ENCODE peak calls at places on chromosomes 12 and 14, in four cellular contexts. Q, U, D and M are unnamed samples.

GRCh38 chr12:110269622-110270124 is 11.4 kb upstream of the ATP2A2 start:
- DNase-seq in Q (no peak), U (peak), D (no peak), M (no peak)

GRCh38 chr14:105313381-105314286 is 914 bp upstream of the PACS2 start:
- DNase-seq in D (no peak), Q (no peak), U (peak), M (peak)

GRCh38 chr12:90211017-90211416 is 502.4 kb upstream of the ATP2B1 start:
- DNase-seq in D (no peak), Q (no peak), U (peak), M (no peak)

GRCh38 chr14:64673329-64673728 is 30.9 kb upstream of the PLEKHG3 start:
- DNase-seq in U (no peak), Q (no peak), D (no peak), M (no peak)

GRCh38 chr14:21874946-21875345 is 201.3 kb upstream of the OR4E1 start:
- DNase-seq in U (no peak), D (no peak), Q (no peak), M (no peak)

GRCh38 chr12:114726092-114726710 is 42.2 kb upstream of the TBX3 start:
- DNase-seq in D (no peak), Q (no peak), U (no peak), M (no peak)

GRCh38 chr14:102805454-102805891 is 28.2 kb downstream of the TRAF3 start:
- DNase-seq in Q (no peak), U (peak), D (peak), M (no peak)

GRCh38 chr12:110355080-110355479 is 48.4 kb downstream of the ANAPC7 start:
- DNase-seq in D (peak), Q (no peak), U (no peak), M (no peak)

GRCh38 chr12:118188690-118189371 is 52.9 kb downstream of the PEBP1 start:
- DNase-seq in D (no peak), Q (no peak), U (no peak), M (no peak)

GRCh38 chr12:2912216-2912575 is 21.5 kb downstream of the TULP3 start:
- DNase-seq in D (no peak), Q (no peak), U (no peak), M (no peak)

GRCh38 chr12:105798249-105798835 is 340.4 kb downstream of the NUAK1 start:
- DNase-seq in D (no peak), U (no peak), Q (no peak), M (no peak)

GRCh38 chr12:94198469-94198868 is 50.1 kb downstream of the PLXNC1 start:
- DNase-seq in D (no peak), U (no peak), Q (no peak), M (no peak)

GRCh38 chr12:94192506-94192905 is 44.1 kb downstream of the PLXNC1 start:
- DNase-seq in U (no peak), Q (no peak), D (no peak), M (no peak)

GRCh38 chr12:94193168-94193567 is 44.8 kb downstream of the PLXNC1 start:
- DNase-seq in U (no peak), Q (no peak), D (no peak), M (no peak)

GRCh38 chr12:94193623-94194022 is 45.2 kb downstream of the PLXNC1 start:
- DNase-seq in Q (no peak), D (no peak), U (no peak), M (no peak)

GRCh38 chr12:94195483-94195882 is 47.1 kb downstream of the PLXNC1 start:
- DNase-seq in U (no peak), Q (no peak), D (no peak), M (no peak)
- TF ChIP-seq CTCF in U (peak), Q (no peak), D (no peak), M (peak)

GRCh38 chr14:99608591-99608990 is 4.6 kb upstream of the CCDC85C start:
- DNase-seq in Q (no peak), D (no peak), U (peak), M (no peak)

GRCh38 chr14:99606359-99606758 is 2.4 kb upstream of the CCDC85C start:
- DNase-seq in D (no peak), Q (no peak), U (no peak), M (no peak)

GRCh38 chr14:99612065-99612736 is 8.2 kb upstream of the CCDC85C start:
- DNase-seq in Q (no peak), D (no peak), U (peak), M (no peak)

GRCh38 chr14:99611639-99612038 is 7.6 kb upstream of the CCDC85C start:
- DNase-seq in D (no peak), U (no peak), Q (no peak), M (no peak)

DNA sequence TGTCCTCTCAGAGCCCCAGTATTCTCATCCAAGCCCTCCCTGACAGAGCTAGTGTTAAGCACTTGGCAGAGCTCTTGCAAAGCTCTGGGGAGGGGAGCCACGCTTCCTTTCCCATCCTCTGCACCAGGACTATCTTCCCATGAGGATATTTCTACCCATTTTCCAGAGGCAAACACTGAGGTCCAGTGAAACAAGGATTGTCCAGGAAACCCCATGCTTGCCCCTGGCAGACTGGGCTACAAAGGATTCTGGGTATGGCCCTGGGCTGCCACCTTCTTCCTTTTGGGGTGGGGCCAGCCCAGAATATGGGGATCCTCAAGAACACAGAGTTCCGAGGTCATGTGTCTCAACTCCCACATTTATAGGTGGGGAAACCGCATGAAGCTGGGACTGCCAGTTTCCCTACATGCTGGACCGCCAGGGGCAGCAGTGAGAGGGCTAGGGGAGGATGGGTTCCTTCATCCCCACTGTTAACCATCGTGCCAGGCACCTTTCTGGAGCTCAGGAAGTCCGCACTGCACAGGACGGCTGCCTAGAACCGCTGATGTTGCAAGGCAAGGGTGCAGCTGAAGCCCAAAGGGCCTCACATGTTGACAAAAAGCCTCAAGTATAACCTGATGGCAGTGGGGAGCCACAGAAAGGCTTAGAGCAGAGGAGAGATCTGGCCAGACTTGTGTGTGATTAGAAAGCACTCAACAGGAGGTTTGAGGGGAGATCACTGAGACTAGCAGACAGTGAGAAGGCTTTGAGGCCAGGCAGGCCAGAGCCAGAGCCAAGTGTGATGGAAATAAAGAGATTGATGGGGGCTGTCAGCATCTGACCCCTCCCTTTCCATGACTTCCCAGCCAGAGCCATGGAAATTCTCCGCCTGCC is 5.5 kb upstream of the CCDC85C start:
- DNase-seq in U (peak), D (peak), Q (no peak), M (no peak)
- TF ChIP-seq CTCF in U (no peak), D (no peak), Q (no peak), M (no peak)

GRCh38 chr12:7667025-7667575 is 1.4 kb upstream of the APOBEC1 start:
- DNase-seq in U (peak), D (no peak), Q (no peak), M (no peak)
- TF ChIP-seq CTCF in U (peak), D (no peak), Q (no peak), M (peak)

DNA sequence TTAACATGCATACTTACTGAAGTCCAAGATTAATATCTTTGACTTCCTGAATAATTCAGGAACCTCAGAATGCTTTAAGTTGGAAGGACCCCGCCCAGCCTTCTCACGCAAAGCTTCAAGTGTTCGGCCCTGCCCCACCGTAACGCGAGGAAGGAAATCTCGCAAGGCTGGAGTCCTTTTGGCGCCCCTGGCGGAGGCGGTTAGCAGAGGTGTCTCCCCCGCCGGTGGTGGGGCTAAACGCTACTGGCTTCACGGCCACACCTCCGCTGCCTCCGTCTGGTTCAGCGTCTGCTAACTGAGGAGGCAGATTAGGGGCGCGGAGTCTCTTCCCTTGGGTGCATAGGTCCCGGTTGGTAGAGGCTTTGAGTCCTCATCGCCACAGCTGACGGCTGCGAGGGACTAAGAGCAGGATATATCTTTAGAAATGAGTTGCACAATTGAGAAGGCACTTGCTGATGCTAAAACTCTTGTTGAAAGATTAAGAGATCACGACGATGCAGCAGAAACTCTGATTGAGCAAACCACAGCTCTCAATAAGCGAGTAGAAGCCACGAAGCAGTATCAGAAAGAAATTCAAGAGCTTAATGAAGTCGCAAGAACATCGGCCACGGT is 21.9 kb downstream of the SPATS2 start:
- DNase-seq in Q (no peak), U (no peak), D (peak), M (no peak)
- TF ChIP-seq CTCF in Q (no peak), U (no peak), D (peak), M (peak)

DNA sequence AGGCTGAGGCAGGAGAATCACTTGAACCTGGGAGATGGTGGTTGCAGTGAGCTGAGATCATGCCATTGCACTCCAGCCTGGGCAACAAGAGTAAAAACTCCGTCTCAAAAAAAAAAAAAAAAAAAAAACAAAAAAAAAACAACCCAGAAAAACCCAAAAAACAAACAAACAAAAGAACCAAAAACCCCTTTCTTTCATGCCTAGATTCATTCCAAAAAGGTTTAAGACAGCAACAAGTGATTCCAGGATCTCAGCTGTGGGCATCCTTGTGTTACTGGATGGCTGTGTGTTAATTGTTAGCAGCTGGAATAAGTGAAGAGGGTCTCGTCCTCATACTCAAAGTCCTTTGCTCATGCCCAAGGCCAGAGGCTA is 9.4 kb downstream of the GPRC5A start:
- DNase-seq in Q (no peak), D (no peak), U (no peak), M (no peak)
- TF ChIP-seq CTCF in Q (no peak), D (no peak), U (no peak), M (no peak)

DNA sequence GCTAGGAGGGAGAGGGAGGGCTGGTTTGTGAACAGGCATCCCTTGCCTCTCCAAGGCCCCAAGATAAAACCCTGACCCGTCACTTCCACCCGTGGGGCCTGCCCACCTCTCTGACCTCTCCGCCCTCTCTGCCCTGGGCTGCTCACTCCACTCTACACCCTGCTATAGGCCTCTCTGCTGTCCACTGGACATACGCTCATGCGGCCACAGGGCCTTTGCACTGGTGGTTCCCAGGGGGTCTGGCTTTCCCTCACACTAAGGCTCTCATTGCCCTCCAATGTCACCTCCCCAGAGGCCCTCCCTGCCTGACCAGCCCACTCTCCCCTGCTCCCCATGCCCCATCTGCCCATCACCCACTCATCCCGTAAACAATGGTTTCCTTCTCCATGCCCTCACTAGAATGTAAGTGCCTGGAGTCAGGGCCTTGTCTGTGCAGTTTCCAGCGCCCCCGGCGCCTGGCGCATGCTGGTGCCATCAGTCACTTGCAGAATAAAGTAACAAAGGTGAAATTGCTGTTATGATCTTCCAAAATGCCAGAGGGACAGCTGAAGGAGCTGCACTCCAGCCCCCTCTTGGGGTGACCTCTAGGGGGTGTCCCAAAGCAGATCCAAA is 73.6 kb downstream of the RFLNA start:
- DNase-seq in U (no peak), Q (no peak), D (no peak), M (no peak)
- TF ChIP-seq CTCF in U (no peak), Q (no peak), D (no peak), M (no peak)